ENCODE peak calls at places on chromosomes 5 and 9, in six cellular contexts. O, F, J, V, H and N are unnamed samples.

GRCh38 chr9:35656340-35656739 is 1.5 kb downstream of the RMRP start:
- DNase-seq in H (peak), J (no peak), O (peak), V (no peak), F (no peak), N (no peak)

GRCh38 chr5:62825623-62826220 is 247.1 kb downstream of the LRRC70 start:
- DNase-seq in J (no peak), F (no peak), H (no peak), V (no peak), O (no peak), N (no peak)

GRCh38 chr5:13740471-13740870 is 204.0 kb downstream of the DNAH5 start:
- DNase-seq in O (no peak), J (no peak), F (no peak), V (no peak), H (no peak), N (no peak)

GRCh38 chr9:112680731-112681402 is 37.0 kb downstream of the INIP start:
- DNase-seq in V (no peak), H (no peak), F (no peak), O (no peak), J (no peak), N (no peak)

GRCh38 chr5:3948838-3949237 is 353.2 kb downstream of the IRX1 start:
- DNase-seq in J (no peak), F (no peak), V (no peak), H (no peak), O (no peak), N (no peak)

GRCh38 chr9:90137824-90138223 is 504.8 kb downstream of the DIRAS2 start:
- DNase-seq in J (no peak), F (no peak), O (peak), H (no peak), V (no peak), N (no peak)

GRCh38 chr5:113654828-113655227 is 141.3 kb downstream of the YTHDC2 start:
- DNase-seq in O (no peak), H (no peak), F (no peak), V (no peak), J (no peak), N (no peak)

GRCh38 chr5:175517824-175518450 is 39.6 kb downstream of the SFXN1 start:
- DNase-seq in F (peak), O (no peak), J (peak), V (no peak), H (no peak), N (peak)

GRCh38 chr9:13974891-13975290 is 339.1 kb downstream of the NFIB start:
- DNase-seq in O (no peak), V (no peak), J (no peak), H (no peak), F (no peak), N (no peak)

GRCh38 chr5:78627175-78627574 is 21.4 kb downstream of the LHFPL2 start:
- DNase-seq in F (no peak), H (peak), J (no peak), V (no peak), O (no peak), N (no peak)

GRCh38 chr5:173668910-173669309 is 52.5 kb upstream of the BOD1 start:
- DNase-seq in O (no peak), V (no peak), J (no peak), H (no peak), F (no peak), N (no peak)

GRCh38 chr9:13427587-13427986 is 148.1 kb upstream of the MPDZ start:
- DNase-seq in V (no peak), O (peak), J (peak), F (no peak), H (peak), N (peak)

GRCh38 chr9:111316796-111317195 is 13.2 kb downstream of the OR2K2 start:
- DNase-seq in F (no peak), J (no peak), O (no peak), H (no peak), V (no peak), N (peak)

GRCh38 chr5:132363431-132364112 is 5.9 kb upstream of the SLC22A5 start:
- DNase-seq in O (no peak), H (no peak), F (no peak), V (no peak), J (peak), N (peak)

GRCh38 chr5:99020698-99021048 is 91.9 kb upstream of the CHD1 start:
- DNase-seq in F (no peak), J (no peak), H (no peak), V (no peak), O (no peak), N (no peak)

GRCh38 chr5:115586525-115587146 is 15.6 kb downstream of the TICAM2 start:
- DNase-seq in J (no peak), H (no peak), F (no peak), O (peak), V (no peak), N (peak)

GRCh38 chr5:68683632-68684035 is 410.2 kb upstream of the SLC30A5 start:
- DNase-seq in F (no peak), H (no peak), V (no peak), O (no peak), J (peak), N (peak)

GRCh38 chr5:322281-322941 is 897 bp downstream of the AHRR start:
- DNase-seq in J (no peak), F (no peak), V (no peak), H (peak), O (no peak), N (no peak)

GRCh38 chr9:136190237-136190601 is 14.7 kb downstream of the LHX3 start:
- DNase-seq in J (no peak), F (no peak), H (no peak), V (no peak), O (no peak), N (no peak)

GRCh38 chr9:33468797-33469621 is 4.7 kb downstream of the NOL6 start:
- DNase-seq in H (peak), J (no peak), F (no peak), O (no peak), V (no peak), N (no peak)

GRCh38 chr5:24067208-24067607 is 559.8 kb downstream of the PRDM9 start:
- DNase-seq in H (no peak), F (no peak), O (no peak), V (no peak), J (no peak), N (no peak)

GRCh38 chr9:69472101-69472625 is 147.1 kb downstream of the ENTREP1 start:
- DNase-seq in V (no peak), O (peak), J (no peak), F (no peak), H (no peak), N (no peak)

GRCh38 chr9:123421801-123422455 is 65.9 kb downstream of the CRB2 start:
- DNase-seq in O (no peak), V (no peak), J (no peak), H (no peak), F (no peak), N (no peak)

GRCh38 chr5:101942321-101942882 is 353.7 kb downstream of the SLCO4C1 start:
- DNase-seq in J (peak), F (no peak), V (no peak), O (peak), H (no peak), N (peak)

GRCh38 chr9:81849631-81850259 is 78.5 kb upstream of the SPATA31D4 start:
- DNase-seq in H (no peak), O (no peak), J (peak), V (no peak), F (no peak), N (no peak)